ENCODE peak calls at places on chromosomes 5 and 9, in eight cellular contexts. One of them, this sample, is unnamed.

GRCh38 chr5:177226882-177227281 is 76.6 kb downstream of the RAB24 start:
- DNase-seq in HL-60: no peak
- DNase-seq in AG04449: no peak
- DNase-seq in endothelial cell: no peak
- DNase-seq in fibroblast of pulmonary artery: no peak
- DNase-seq in Peyer's patch: no peak
- DNase-seq in cardiac muscle cell: no peak
- DNase-seq in GM23338: no peak
- DNase-seq in this sample: no peak

GRCh38 chr5:137303509-137303908 is 195.6 kb downstream of the SPOCK1 start:
- DNase-seq in AG04449: no peak
- DNase-seq in GM23338: peak; percentile 12
- DNase-seq in endothelial cell: no peak
- DNase-seq in fibroblast of pulmonary artery: no peak
- DNase-seq in HL-60: no peak
- DNase-seq in cardiac muscle cell: no peak
- DNase-seq in Peyer's patch: no peak
- DNase-seq in this sample: no peak

GRCh38 chr5:96316487-96316886 is 116.6 kb downstream of the PCSK1 start:
- DNase-seq in GM23338: no peak
- DNase-seq in fibroblast of pulmonary artery: no peak
- DNase-seq in cardiac muscle cell: no peak
- DNase-seq in HL-60: no peak
- DNase-seq in endothelial cell: no peak
- DNase-seq in Peyer's patch: no peak
- DNase-seq in AG04449: no peak
- DNase-seq in this sample: no peak

GRCh38 chr9:70120834-70121510 is 77.3 kb downstream of the MAMDC2 start:
- DNase-seq in endothelial cell: no peak
- DNase-seq in HL-60: no peak
- DNase-seq in fibroblast of pulmonary artery: peak; percentile 90
- DNase-seq in cardiac muscle cell: no peak
- DNase-seq in AG04449: peak; percentile 85
- DNase-seq in Peyer's patch: peak; percentile 57
- DNase-seq in GM23338: no peak
- DNase-seq in this sample: peak; percentile 85

GRCh38 chr9:133673260-133673658 is 37.1 kb downstream of the DBH start:
- DNase-seq in cardiac muscle cell: peak; percentile 64
- DNase-seq in GM23338: no peak
- DNase-seq in endothelial cell: no peak
- DNase-seq in Peyer's patch: no peak
- DNase-seq in AG04449: no peak
- DNase-seq in HL-60: no peak
- DNase-seq in fibroblast of pulmonary artery: no peak
- DNase-seq in this sample: no peak

GRCh38 chr5:61449756-61450155 is 117.7 kb downstream of the ZSWIM6 start:
- DNase-seq in HL-60: no peak
- DNase-seq in fibroblast of pulmonary artery: no peak
- DNase-seq in cardiac muscle cell: no peak
- DNase-seq in Peyer's patch: no peak
- DNase-seq in AG04449: no peak
- DNase-seq in GM23338: no peak
- DNase-seq in endothelial cell: no peak
- DNase-seq in this sample: no peak

GRCh38 chr9:76717611-76718010 is 46.6 kb upstream of the PCA3 start:
- DNase-seq in HL-60: no peak
- DNase-seq in Peyer's patch: no peak
- DNase-seq in cardiac muscle cell: no peak
- DNase-seq in fibroblast of pulmonary artery: peak; percentile 14
- DNase-seq in AG04449: no peak
- DNase-seq in GM23338: no peak
- DNase-seq in endothelial cell: no peak
- DNase-seq in this sample: no peak

GRCh38 chr9:94139672-94140417 is 55.6 kb downstream of the PTPDC1 start:
- DNase-seq in Peyer's patch: peak; percentile 73
- DNase-seq in GM23338: no peak
- DNase-seq in fibroblast of pulmonary artery: peak; percentile 98
- DNase-seq in endothelial cell: no peak
- DNase-seq in HL-60: no peak
- DNase-seq in AG04449: peak; percentile 70
- DNase-seq in cardiac muscle cell: no peak
- DNase-seq in this sample: peak; percentile 95

GRCh38 chr5:165630211-165630866 is 2124.9 kb downstream of the MAT2B start:
- DNase-seq in Peyer's patch: peak; percentile 65
- DNase-seq in GM23338: peak; percentile 91
- DNase-seq in HL-60: peak; percentile 31
- DNase-seq in endothelial cell: peak; percentile 77
- DNase-seq in fibroblast of pulmonary artery: peak; percentile 64
- DNase-seq in cardiac muscle cell: peak; percentile 84
- DNase-seq in AG04449: no peak
- DNase-seq in this sample: peak; percentile 43

GRCh38 chr5:19322716-19323485 is 665.1 kb downstream of the CDH18 start:
- DNase-seq in endothelial cell: no peak
- DNase-seq in fibroblast of pulmonary artery: no peak
- DNase-seq in cardiac muscle cell: no peak
- DNase-seq in GM23338: peak; percentile 2
- DNase-seq in HL-60: no peak
- DNase-seq in Peyer's patch: no peak
- DNase-seq in AG04449: no peak
- DNase-seq in this sample: no peak

GRCh38 chr5:176388003-176388340 is 426 bp downstream of the NOP16 start:
- DNase-seq in fibroblast of pulmonary artery: no peak
- DNase-seq in endothelial cell: peak; percentile 22
- DNase-seq in Peyer's patch: no peak
- DNase-seq in GM23338: peak; percentile 69
- DNase-seq in HL-60: peak; percentile 51
- DNase-seq in AG04449: no peak
- DNase-seq in cardiac muscle cell: peak; percentile 26
- DNase-seq in this sample: no peak

GRCh38 chr5:161921781-161922180 is 73.9 kb downstream of the GABRA1 start:
- DNase-seq in endothelial cell: no peak
- DNase-seq in Peyer's patch: no peak
- DNase-seq in HL-60: no peak
- DNase-seq in cardiac muscle cell: no peak
- DNase-seq in fibroblast of pulmonary artery: no peak
- DNase-seq in AG04449: no peak
- DNase-seq in GM23338: no peak
- DNase-seq in this sample: no peak

GRCh38 chr5:161924270-161924669 is 76.3 kb downstream of the GABRA1 start:
- DNase-seq in endothelial cell: no peak
- DNase-seq in cardiac muscle cell: no peak
- DNase-seq in GM23338: no peak
- DNase-seq in AG04449: no peak
- DNase-seq in HL-60: no peak
- DNase-seq in fibroblast of pulmonary artery: no peak
- DNase-seq in Peyer's patch: no peak
- DNase-seq in this sample: no peak

GRCh38 chr5:161925960-161926359 is 78.0 kb downstream of the GABRA1 start:
- DNase-seq in cardiac muscle cell: no peak
- DNase-seq in HL-60: no peak
- DNase-seq in GM23338: peak; percentile 21
- DNase-seq in endothelial cell: no peak
- DNase-seq in fibroblast of pulmonary artery: no peak
- DNase-seq in Peyer's patch: no peak
- DNase-seq in AG04449: no peak
- DNase-seq in this sample: no peak
- TF ChIP-seq CTCF in cardiac muscle cell: no peak
- TF ChIP-seq CTCF in HL-60: no peak
- TF ChIP-seq CTCF in GM23338: peak; percentile 57
- TF ChIP-seq CTCF in endothelial cell: no peak
- TF ChIP-seq CTCF in fibroblast of pulmonary artery: no peak
- TF ChIP-seq CTCF in Peyer's patch: no peak
- TF ChIP-seq CTCF in AG04449: no peak
- TF ChIP-seq CTCF in this sample: no peak

DNA sequence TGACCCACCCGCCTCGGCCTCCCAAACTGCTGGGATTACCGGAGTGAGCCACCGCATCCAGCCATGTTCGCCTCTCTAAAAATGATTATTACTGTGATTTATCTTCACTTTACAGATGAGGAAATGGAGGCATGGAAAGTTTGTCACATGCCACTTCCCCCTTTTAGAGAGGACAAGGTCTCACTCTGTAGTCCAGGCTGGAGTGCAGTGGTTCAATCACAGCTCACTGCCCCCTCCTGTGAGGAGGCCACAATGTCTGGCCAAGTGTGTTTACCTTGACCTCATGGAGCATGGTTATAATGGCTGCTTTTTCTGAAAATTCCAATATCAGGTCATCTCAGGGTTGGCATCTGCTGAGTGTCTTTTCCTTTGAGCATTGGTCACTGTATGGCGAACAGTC is 6.7 kb downstream of the PRRT1B start:
- DNase-seq in GM23338: no peak
- DNase-seq in endothelial cell: no peak
- DNase-seq in fibroblast of pulmonary artery: no peak
- DNase-seq in AG04449: no peak
- DNase-seq in Peyer's patch: no peak
- DNase-seq in HL-60: no peak
- DNase-seq in cardiac muscle cell: no peak
- DNase-seq in this sample: no peak
- TF ChIP-seq CTCF in GM23338: no peak
- TF ChIP-seq CTCF in endothelial cell: no peak
- TF ChIP-seq CTCF in fibroblast of pulmonary artery: no peak
- TF ChIP-seq CTCF in AG04449: no peak
- TF ChIP-seq CTCF in Peyer's patch: no peak
- TF ChIP-seq CTCF in HL-60: no peak
- TF ChIP-seq CTCF in cardiac muscle cell: no peak
- TF ChIP-seq CTCF in this sample: no peak

GRCh38 chr9:98410185-98410697 is 154.8 kb upstream of the TBC1D2 start:
- DNase-seq in HL-60: peak; percentile 28
- DNase-seq in fibroblast of pulmonary artery: peak; percentile 89
- DNase-seq in AG04449: peak; percentile 52
- DNase-seq in endothelial cell: peak; percentile 41
- DNase-seq in Peyer's patch: no peak
- DNase-seq in GM23338: peak; percentile 81
- DNase-seq in cardiac muscle cell: peak; percentile 83
- DNase-seq in this sample: peak; percentile 73
- TF ChIP-seq CTCF in HL-60: no peak
- TF ChIP-seq CTCF in fibroblast of pulmonary artery: peak; percentile 64
- TF ChIP-seq CTCF in AG04449: peak; percentile 60
- TF ChIP-seq CTCF in endothelial cell: no peak
- TF ChIP-seq CTCF in Peyer's patch: no peak
- TF ChIP-seq CTCF in GM23338: no peak
- TF ChIP-seq CTCF in cardiac muscle cell: peak; percentile 61
- TF ChIP-seq CTCF in this sample: peak; percentile 73

DNA sequence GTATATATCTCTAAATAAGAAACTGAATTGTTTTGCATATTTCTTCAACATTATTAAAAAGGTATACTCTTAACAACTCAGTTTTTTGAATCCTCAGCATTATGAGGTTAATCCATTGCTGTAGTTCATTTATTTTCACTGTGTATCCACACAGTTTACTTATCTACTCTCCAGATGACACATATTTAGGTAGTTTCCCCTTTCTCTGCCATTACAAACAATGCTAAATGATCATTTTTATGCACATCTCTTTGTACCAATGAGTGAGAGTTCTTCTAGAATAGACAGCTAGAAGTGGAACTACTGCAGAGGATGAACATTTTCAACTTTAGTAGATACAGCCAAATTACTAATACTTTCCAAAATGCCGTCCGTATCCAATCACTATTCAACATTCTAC is 11.6 kb downstream of the AFF4 start:
- DNase-seq in Peyer's patch: no peak
- DNase-seq in GM23338: no peak
- DNase-seq in HL-60: no peak
- DNase-seq in AG04449: no peak
- DNase-seq in cardiac muscle cell: no peak
- DNase-seq in fibroblast of pulmonary artery: no peak
- DNase-seq in endothelial cell: no peak
- DNase-seq in this sample: no peak
- TF ChIP-seq CTCF in Peyer's patch: no peak
- TF ChIP-seq CTCF in GM23338: no peak
- TF ChIP-seq CTCF in HL-60: no peak
- TF ChIP-seq CTCF in AG04449: no peak
- TF ChIP-seq CTCF in cardiac muscle cell: no peak
- TF ChIP-seq CTCF in fibroblast of pulmonary artery: no peak
- TF ChIP-seq CTCF in endothelial cell: no peak
- TF ChIP-seq CTCF in this sample: no peak